ENCODE peak calls at places on chromosomes 2 and 18, in six cellular contexts. One of them, this sample, is unnamed.

GRCh38 chr2:166419616-166419934 is 43.8 kb upstream of the SCN9A start:
- DNase-seq in putamen: no peak
- DNase-seq in fibroblast of the aortic adventitia: peak
- DNase-seq in left colon: no peak
- DNase-seq in body of pancreas: no peak
- DNase-seq in stomach: no peak
- DNase-seq in this sample: peak

GRCh38 chr2:68556384-68556783 is 87.0 kb upstream of the PROKR1 start:
- DNase-seq in putamen: no peak
- DNase-seq in fibroblast of the aortic adventitia: peak
- DNase-seq in left colon: no peak
- DNase-seq in body of pancreas: no peak
- DNase-seq in stomach: no peak
- DNase-seq in this sample: no peak

GRCh38 chr2:56167616-56168015 is 16.2 kb upstream of the CCDC85A start:
- DNase-seq in putamen: no peak
- DNase-seq in fibroblast of the aortic adventitia: no peak
- DNase-seq in left colon: no peak
- DNase-seq in body of pancreas: no peak
- DNase-seq in stomach: no peak
- DNase-seq in this sample: no peak

GRCh38 chr18:48884306-48885235 is 66.2 kb downstream of the SMAD7 start:
- DNase-seq in putamen: no peak
- DNase-seq in fibroblast of the aortic adventitia: no peak
- DNase-seq in left colon: no peak
- DNase-seq in body of pancreas: no peak
- DNase-seq in stomach: no peak
- DNase-seq in this sample: no peak

GRCh38 chr2:233051241-233052149 is 8.6 kb upstream of the INPP5D start:
- DNase-seq in putamen: no peak
- DNase-seq in fibroblast of the aortic adventitia: peak
- DNase-seq in left colon: no peak
- DNase-seq in body of pancreas: peak
- DNase-seq in stomach: no peak
- DNase-seq in this sample: no peak

GRCh38 chr2:71561441-71562267 is 108.3 kb downstream of the DYSF start:
- DNase-seq in putamen: no peak
- DNase-seq in fibroblast of the aortic adventitia: no peak
- DNase-seq in left colon: no peak
- DNase-seq in body of pancreas: peak
- DNase-seq in stomach: no peak
- DNase-seq in this sample: no peak

GRCh38 chr2:170180031-170180566 is 2.2 kb downstream of the MYO3B start:
- DNase-seq in putamen: no peak
- DNase-seq in fibroblast of the aortic adventitia: no peak
- DNase-seq in left colon: no peak
- DNase-seq in body of pancreas: no peak
- DNase-seq in stomach: no peak
- DNase-seq in this sample: no peak

GRCh38 chr2:191128172-191128910 is 22.5 kb downstream of the STAT4 start:
- DNase-seq in putamen: no peak
- DNase-seq in fibroblast of the aortic adventitia: no peak
- DNase-seq in left colon: no peak
- DNase-seq in body of pancreas: no peak
- DNase-seq in stomach: no peak
- DNase-seq in this sample: no peak

GRCh38 chr18:79361766-79362522 is 33.8 kb upstream of the NFATC1 start:
- DNase-seq in putamen: no peak
- DNase-seq in fibroblast of the aortic adventitia: peak
- DNase-seq in left colon: no peak
- DNase-seq in body of pancreas: no peak
- DNase-seq in stomach: no peak
- DNase-seq in this sample: no peak

GRCh38 chr2:17959833-17960232 is 81.4 kb downstream of the KCNS3 start:
- DNase-seq in putamen: no peak
- DNase-seq in fibroblast of the aortic adventitia: no peak
- DNase-seq in left colon: no peak
- DNase-seq in body of pancreas: no peak
- DNase-seq in stomach: no peak
- DNase-seq in this sample: no peak

GRCh38 chr2:29100564-29100963 is 14.7 kb upstream of the CLIP4 start:
- DNase-seq in putamen: no peak
- DNase-seq in fibroblast of the aortic adventitia: no peak
- DNase-seq in left colon: no peak
- DNase-seq in body of pancreas: no peak
- DNase-seq in stomach: no peak
- DNase-seq in this sample: no peak

GRCh38 chr2:215460682-215461081 is 24.8 kb upstream of the FN1 start:
- DNase-seq in putamen: no peak
- DNase-seq in fibroblast of the aortic adventitia: peak
- DNase-seq in left colon: no peak
- DNase-seq in body of pancreas: no peak
- DNase-seq in stomach: no peak
- DNase-seq in this sample: no peak

GRCh38 chr2:158742536-158742935 is 52.6 kb upstream of the DAPL1 start:
- DNase-seq in putamen: no peak
- DNase-seq in fibroblast of the aortic adventitia: no peak
- DNase-seq in left colon: no peak
- DNase-seq in body of pancreas: no peak
- DNase-seq in stomach: no peak
- DNase-seq in this sample: no peak

GRCh38 chr2:171347591-171348032 is 86.2 kb downstream of the METTL8 start:
- DNase-seq in putamen: no peak
- DNase-seq in fibroblast of the aortic adventitia: peak
- DNase-seq in left colon: no peak
- DNase-seq in body of pancreas: no peak
- DNase-seq in stomach: no peak
- DNase-seq in this sample: no peak

GRCh38 chr2:196252408-196253114 is 81.2 kb upstream of the STK17B start:
- DNase-seq in putamen: no peak
- DNase-seq in fibroblast of the aortic adventitia: no peak
- DNase-seq in left colon: no peak
- DNase-seq in body of pancreas: no peak
- DNase-seq in stomach: no peak
- DNase-seq in this sample: no peak

GRCh38 chr2:27007416-27008374 is 25.1 kb upstream of the TMEM214 start:
- DNase-seq in putamen: no peak
- DNase-seq in fibroblast of the aortic adventitia: no peak
- DNase-seq in left colon: no peak
- DNase-seq in body of pancreas: no peak
- DNase-seq in stomach: no peak
- DNase-seq in this sample: no peak

GRCh38 chr2:9803023-9803805 is 40.1 kb upstream of the TAF1B start:
- DNase-seq in putamen: no peak
- DNase-seq in fibroblast of the aortic adventitia: no peak
- DNase-seq in left colon: peak
- DNase-seq in body of pancreas: peak
- DNase-seq in stomach: no peak
- DNase-seq in this sample: no peak

GRCh38 chr2:44997948-44998347 is 11.3 kb downstream of the SIX2 start:
- DNase-seq in putamen: no peak
- DNase-seq in fibroblast of the aortic adventitia: peak
- DNase-seq in left colon: no peak
- DNase-seq in body of pancreas: no peak
- DNase-seq in stomach: no peak
- DNase-seq in this sample: no peak

GRCh38 chr2:197130318-197130717 is 180.3 kb downstream of the ANKRD44 start:
- DNase-seq in putamen: no peak
- DNase-seq in fibroblast of the aortic adventitia: no peak
- DNase-seq in left colon: no peak
- DNase-seq in body of pancreas: no peak
- DNase-seq in stomach: no peak
- DNase-seq in this sample: no peak

GRCh38 chr2:57278451-57278850 is 768.2 kb upstream of the VRK2 start:
- DNase-seq in putamen: no peak
- DNase-seq in fibroblast of the aortic adventitia: no peak
- DNase-seq in left colon: no peak
- DNase-seq in body of pancreas: no peak
- DNase-seq in stomach: no peak
- DNase-seq in this sample: no peak

GRCh38 chr2:236254674-236255073 is 9.5 kb downstream of the ASB18 start:
- DNase-seq in putamen: no peak
- DNase-seq in fibroblast of the aortic adventitia: no peak
- DNase-seq in left colon: no peak
- DNase-seq in body of pancreas: no peak
- DNase-seq in stomach: no peak
- DNase-seq in this sample: no peak

GRCh38 chr2:228615501-228615900 is 434.0 kb upstream of the SPHKAP start:
- DNase-seq in putamen: no peak
- DNase-seq in fibroblast of the aortic adventitia: no peak
- DNase-seq in left colon: no peak
- DNase-seq in body of pancreas: no peak
- DNase-seq in stomach: no peak
- DNase-seq in this sample: no peak

This sample was measured in Ammon's horn.